ENCODE peak calls at places on chromosomes 12 and 14, in eight cellular contexts. F is stimulated activated CD4-positive, alpha-beta T cell treated with anti-CD3 and anti-CD28 coated beads, Interleukin-15, amount 100 ng/mL, for 1 hour; I is CD4-positive, CD25-positive, alpha-beta regulatory T cell; X is hepatic stellate cell; P is stimulated activated CD8-positive, alpha-beta memory T cell treated with anti-CD3 and anti-CD28 coated beads, Interleukin-4, amount 100 ng/mL, for 24 hours; T is left cardiac atrium; U is H9; C is activated CD4-positive, alpha-beta T cell treated with anti-CD3 and anti-CD28 coated beads, Interleukin-2, amount 50 U/mL, for 48 hours. E is an unnamed sample.

GRCh38 chr14:90900712-90901111 is 84.5 kb upstream of the TTC7B start:
- DNase-seq in F (no peak), I (no peak), X (peak), P (no peak), T (no peak), U (no peak), C (no peak), E (no peak)

GRCh38 chr14:73567951-73568885 is 795 bp upstream of the ACOT2 start:
- DNase-seq in F (no peak), I (peak), X (peak), P (no peak), T (no peak), U (no peak), C (peak), E (no peak)

GRCh38 chr14:88986146-88986841 is 161.8 kb downstream of the TTC8 start:
- DNase-seq in F (no peak), I (no peak), X (no peak), P (no peak), T (peak), U (no peak), C (no peak), E (no peak)

GRCh38 chr14:96164861-96165490 is 39.7 kb upstream of the BDKRB2 start:
- DNase-seq in F (no peak), I (no peak), X (no peak), P (no peak), T (no peak), U (peak), C (no peak), E (no peak)

GRCh38 chr12:14554281-14555008 is 13.2 kb downstream of the PLBD1 start:
- DNase-seq in F (no peak), I (no peak), X (no peak), P (no peak), T (peak), U (no peak), C (no peak), E (no peak)

GRCh38 chr12:68978678-68979077 is 45.7 kb upstream of the CPM start:
- DNase-seq in F (no peak), I (no peak), X (no peak), P (no peak), T (no peak), U (no peak), C (no peak), E (no peak)

GRCh38 chr12:93378373-93379310 is 917 bp downstream of the NUDT4 start:
- DNase-seq in F (peak), I (peak), X (peak), P (peak), T (peak), U (peak), C (peak), E (peak)

GRCh38 chr14:33280646-33281045 is 342.0 kb downstream of the NPAS3 start:
- DNase-seq in F (no peak), I (no peak), X (no peak), P (no peak), T (no peak), U (no peak), C (no peak), E (no peak)

GRCh38 chr14:59897757-59898383 is 22.1 kb upstream of the LRRC9 start:
- DNase-seq in F (no peak), I (peak), X (peak), P (no peak), T (peak), U (peak), C (no peak), E (no peak)